ENCODE peak calls at places on chromosomes 2 and 18, in five cellular contexts. X is body of pancreas, E is lower lobe of right lung, O is heart right ventricle, Y is endothelial cell of umbilical vein. Z is an unnamed sample.

GRCh38 chr18:46718501-46719341 is 38.1 kb downstream of the ST8SIA5 start:
- DNase-seq in X (no peak), E (no peak), O (no peak), Y (peak; percentile 89), Z (no peak)

GRCh38 chr2:181438298-181438697 is 18.9 kb upstream of the ITGA4 start:
- DNase-seq in X (no peak), E (no peak), O (no peak), Y (no peak), Z (no peak)

GRCh38 chr2:67048314-67048713 is 348.8 kb upstream of the ETAA1 start:
- DNase-seq in X (no peak), E (no peak), O (no peak), Y (no peak), Z (no peak)

GRCh38 chr2:219506802-219507554 is 7.3 kb upstream of the ASIC4 start:
- DNase-seq in X (no peak), E (no peak), O (no peak), Y (no peak), Z (no peak)

GRCh38 chr18:7170292-7170691 is 52.7 kb upstream of the LAMA1 start:
- DNase-seq in X (no peak), E (no peak), O (no peak), Y (no peak), Z (no peak)

GRCh38 chr2:41932241-41933034 is 115.4 kb upstream of the PKDCC start:
- DNase-seq in X (peak; percentile 51), E (peak; percentile 53), O (peak; percentile 76), Y (no peak), Z (peak; percentile 48)

GRCh38 chr2:202376460-202377307 is 557 bp downstream of the BMPR2 start:
- DNase-seq in X (peak; percentile 62), E (peak; percentile 68), O (peak; percentile 47), Y (peak; percentile 59), Z (peak; percentile 76)

GRCh38 chr18:23964282-23965238 is 50.0 kb upstream of the TTC39C start:
- DNase-seq in X (peak; percentile 37), E (no peak), O (no peak), Y (no peak), Z (peak; percentile 65)

GRCh38 chr2:25371253-25372241 is 29.8 kb upstream of the DNMT3A start:
- DNase-seq in X (no peak), E (no peak), O (no peak), Y (no peak), Z (no peak)

GRCh38 chr2:18167871-18168270 is 289.4 kb downstream of the KCNS3 start:
- DNase-seq in X (no peak), E (no peak), O (no peak), Y (no peak), Z (no peak)

GRCh38 chr2:39542523-39542922 is 105.4 kb upstream of the MAP4K3 start:
- DNase-seq in X (no peak), E (no peak), O (no peak), Y (no peak), Z (no peak)

GRCh38 chr18:9094307-9095226 is 7.9 kb upstream of the NDUFV2 start:
- DNase-seq in X (no peak), E (no peak), O (no peak), Y (peak; percentile 86), Z (no peak)

GRCh38 chr2:238462782-238463396 is 36.2 kb downstream of the ASB1 start:
- DNase-seq in X (no peak), E (no peak), O (no peak), Y (peak; percentile 63), Z (peak; percentile 25)

GRCh38 chr2:3172265-3172935 is 205.2 kb downstream of the EIPR1 start:
- DNase-seq in X (peak; percentile 3), E (peak; percentile 24), O (no peak), Y (no peak), Z (no peak)

GRCh38 chr2:205292665-205293295 is 389.5 kb upstream of the NRP2 start:
- DNase-seq in X (no peak), E (no peak), O (no peak), Y (no peak), Z (no peak)

GRCh38 chr2:213148572-213149331 is 2.7 kb downstream of the IKZF2 start:
- DNase-seq in X (no peak), E (no peak), O (no peak), Y (no peak), Z (no peak)

GRCh38 chr2:10269711-10270610 is 32.7 kb upstream of the HPCAL1 start:
- DNase-seq in X (no peak), E (peak; percentile 71), O (no peak), Y (no peak), Z (peak; percentile 84)

GRCh38 chr2:150027164-150027563 is 439.6 kb upstream of the MMADHC start:
- DNase-seq in X (no peak), E (no peak), O (no peak), Y (peak; percentile 82), Z (no peak)

GRCh38 chr2:219344756-219345458 is 12.4 kb upstream of the RESP18 start:
- DNase-seq in X (peak; percentile 63), E (peak; percentile 67), O (peak; percentile 21), Y (peak; percentile 48), Z (no peak)

GRCh38 chr2:173087214-173087581 is 11.6 kb downstream of the MAP3K20 start:
- DNase-seq in X (no peak), E (no peak), O (no peak), Y (no peak), Z (no peak)
- H3K4me1 ChIP-seq in X (peaks cover 30% of the 10 kb centered on the region), E (peaks cover 24% of the 10 kb centered on the region), O (peaks cover 93% of the 10 kb centered on the region), Y (no peaks in the 10 kb centered on the region), Z (no peaks in the 10 kb centered on the region)

GRCh38 chr2:217897816-217898806 is 104.7 kb downstream of the TNS1 start:
- DNase-seq in X (peak; percentile 96), E (peak; percentile 92), O (peak; percentile 63), Y (no peak), Z (no peak)
- H3K4me1 ChIP-seq in X (peaks cover 63% of the 10 kb centered on the region), E (peaks cover 81% of the 10 kb centered on the region), O (peaks cover 83% of the 10 kb centered on the region), Y (peaks cover 23% of the 10 kb centered on the region), Z (peaks cover 9% of the 10 kb centered on the region)

GRCh38 chr2:43307973-43308372 is 81.6 kb upstream of the ZFP36L2 start:
- DNase-seq in X (no peak), E (no peak), O (no peak), Y (no peak), Z (no peak)

GRCh38 chr2:43307046-43307445 is 80.6 kb upstream of the ZFP36L2 start:
- DNase-seq in X (no peak), E (no peak), O (no peak), Y (no peak), Z (no peak)

GRCh38 chr2:43305006-43305405 is 78.6 kb upstream of the ZFP36L2 start:
- DNase-seq in X (no peak), E (no peak), O (no peak), Y (peak; percentile 41), Z (no peak)

GRCh38 chr2:43305537-43305936 is 79.1 kb upstream of the ZFP36L2 start:
- DNase-seq in X (no peak), E (peak; percentile 71), O (peak; percentile 32), Y (no peak), Z (no peak)

GRCh38 chr2:43306197-43306596 is 79.8 kb upstream of the ZFP36L2 start:
- DNase-seq in X (no peak), E (no peak), O (no peak), Y (no peak), Z (no peak)
- H3K4me1 ChIP-seq in X (peaks cover 37% of the 10 kb centered on the region), E (peaks cover 58% of the 10 kb centered on the region), O (peaks cover 60% of the 10 kb centered on the region), Y (no peaks in the 10 kb centered on the region), Z (no peaks in the 10 kb centered on the region)

GRCh38 chr18:3269241-3269640 is 7.3 kb downstream of the MYL12B start:
- DNase-seq in X (no peak), E (no peak), O (no peak), Y (no peak), Z (no peak)
- H3K4me1 ChIP-seq in X (peaks cover 56% of the 10 kb centered on the region), E (peaks cover 68% of the 10 kb centered on the region), O (peaks cover 85% of the 10 kb centered on the region), Y (peaks cover 61% of the 10 kb centered on the region), Z (peaks cover 50% of the 10 kb centered on the region)

GRCh38 chr2:233329489-233330135 is 22.0 kb downstream of the SAG start:
- DNase-seq in X (no peak), E (no peak), O (no peak), Y (peak; percentile 25), Z (no peak)
- H3K4me1 ChIP-seq in X (no peaks in the 10 kb centered on the region), E (peaks cover 8% of the 10 kb centered on the region), O (no peaks in the 10 kb centered on the region), Y (no peaks in the 10 kb centered on the region), Z (no peaks in the 10 kb centered on the region)

DNA sequence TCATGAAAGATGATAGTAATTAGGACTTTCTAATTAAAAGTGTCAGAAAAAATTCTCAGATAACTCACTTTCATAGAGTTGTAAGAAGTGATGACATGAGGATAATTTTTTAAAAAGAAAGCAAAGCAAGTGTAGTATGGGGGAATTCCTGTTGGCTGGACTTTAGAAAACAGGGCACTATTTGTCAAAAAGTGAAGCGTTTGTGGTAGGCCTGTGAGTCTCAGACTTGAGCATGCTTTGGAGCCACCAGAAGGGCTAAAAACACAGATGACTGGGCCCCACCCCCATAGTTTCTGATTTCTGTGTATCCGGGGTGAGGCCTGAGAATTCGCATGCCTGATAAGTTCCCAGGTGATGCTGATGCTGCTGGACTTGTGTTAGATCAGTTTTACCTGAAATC is 222.6 kb upstream of the LRRTM1 start:
- DNase-seq in X (no peak), E (no peak), O (no peak), Y (no peak), Z (no peak)
- H3K4me1 ChIP-seq in X (no peaks in the 10 kb centered on the region), E (no peaks in the 10 kb centered on the region), O (no peaks in the 10 kb centered on the region), Y (no peaks in the 10 kb centered on the region), Z (no peaks in the 10 kb centered on the region)

DNA sequence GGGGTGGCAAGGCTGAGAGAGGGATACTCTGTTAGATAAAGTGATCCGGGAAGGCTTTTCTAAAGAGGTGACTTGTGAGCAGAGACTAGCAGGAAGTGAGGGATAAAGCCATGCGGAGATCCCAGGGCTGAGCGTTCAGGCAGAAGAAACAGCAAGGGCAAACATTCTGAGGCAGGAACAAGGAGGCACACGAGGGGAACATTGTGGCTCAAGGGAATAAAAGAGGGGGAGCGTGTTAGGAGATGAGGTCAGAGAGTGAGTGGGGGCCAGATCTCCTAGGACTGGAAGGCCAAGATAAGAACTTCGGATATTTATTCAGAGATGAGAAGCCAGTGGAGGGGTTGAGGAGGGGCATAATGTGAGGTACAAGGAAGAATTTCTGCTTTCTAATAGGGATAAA is 67.1 kb downstream of the ACTR2 start:
- DNase-seq in X (no peak), E (no peak), O (no peak), Y (no peak), Z (no peak)
- H3K4me1 ChIP-seq in X (no peaks in the 10 kb centered on the region), E (peaks cover 16% of the 10 kb centered on the region), O (peaks cover 32% of the 10 kb centered on the region), Y (no peaks in the 10 kb centered on the region), Z (peaks cover 11% of the 10 kb centered on the region)

DNA sequence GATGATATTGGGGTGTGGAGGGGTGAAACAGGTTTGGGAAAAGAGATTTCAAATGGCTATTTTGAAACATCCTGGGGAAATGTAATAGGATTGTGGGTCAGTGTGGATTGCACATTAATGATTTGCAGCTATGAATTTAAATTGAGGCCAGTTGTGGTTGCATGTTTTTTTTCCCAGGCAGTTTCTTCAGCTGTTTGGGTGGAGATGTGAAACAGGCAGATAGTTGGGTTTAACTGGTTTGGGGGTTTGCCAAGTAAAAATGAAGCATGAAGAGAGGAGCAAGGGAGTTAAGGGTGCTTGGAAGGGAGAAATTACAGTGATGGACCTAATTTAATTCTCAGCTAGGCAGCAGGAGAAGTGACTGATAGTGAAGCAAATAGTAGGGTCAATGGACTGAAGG is 16.8 kb downstream of the GPD2 start:
- DNase-seq in X (no peak), E (no peak), O (no peak), Y (no peak), Z (no peak)
- H3K4me1 ChIP-seq in X (peaks cover 5% of the 10 kb centered on the region), E (peaks cover 27% of the 10 kb centered on the region), O (peaks cover 23% of the 10 kb centered on the region), Y (no peaks in the 10 kb centered on the region), Z (no peaks in the 10 kb centered on the region)

Z was measured in mucosa of descending colon.